ENCODE peak calls at places on chromosomes 5 and 9, in eight cellular contexts. M is GM20000; T is ACHN; S is substantia nigra; V is posterior cingulate gyrus; D is activated T-cell treated with anti-CD3 and anti-CD28 coated beads, Interleukin-2, amount 50 U/mL, for 72 hours; X is NCI-H1092 treated with DMSO at 0.1 percent for 48 hours; Z is M059J. W is an unnamed sample.

GRCh38 chr5:40505031-40505430 is 174.7 kb upstream of the PTGER4 start:
- DNase-seq in D (no peak), M (no peak), V (no peak), S (no peak), Z (no peak), X (no peak), T (no peak), W (no peak)

GRCh38 chr5:133950821-133951612 is 17.4 kb downstream of the C5orf15 start:
- DNase-seq in T (no peak), Z (no peak), S (no peak), X (no peak), V (no peak), M (no peak), D (no peak), W (no peak)

GRCh38 chr5:73376618-73377170 is 71.9 kb downstream of the FOXD1 start:
- DNase-seq in V (no peak), D (no peak), T (peak), S (no peak), Z (peak), M (no peak), X (no peak), W (no peak)

GRCh38 chr9:75962186-75963036 is 71.9 kb downstream of the PCSK5 start:
- DNase-seq in M (no peak), X (peak), V (peak), T (no peak), Z (no peak), S (no peak), D (no peak), W (peak)

GRCh38 chr5:38462972-38463633 is 93.3 kb downstream of the LIFR start:
- DNase-seq in Z (peak), M (no peak), X (no peak), D (no peak), T (no peak), S (no peak), V (no peak), W (no peak)

GRCh38 chr9:91824591-91825339 is 125.3 kb downstream of the ROR2 start:
- DNase-seq in X (no peak), M (no peak), V (no peak), T (no peak), Z (no peak), D (no peak), S (no peak), W (no peak)

GRCh38 chr9:127862075-127863011 is 7.9 kb upstream of the ENG start:
- DNase-seq in V (peak), S (no peak), Z (peak), T (no peak), M (peak), X (no peak), D (peak), W (no peak)

GRCh38 chr9:3830296-3830695 is 304.5 kb upstream of the RFX3 start:
- DNase-seq in M (no peak), T (no peak), Z (peak), S (no peak), V (no peak), D (no peak), X (no peak), W (no peak)

GRCh38 chr9:123395276-123396006 is 39.4 kb downstream of the CRB2 start:
- DNase-seq in V (no peak), X (peak), M (no peak), D (no peak), S (no peak), Z (no peak), T (no peak), W (peak)

GRCh38 chr5:68140763-68141162 is 74.8 kb upstream of the PIK3R1 start:
- DNase-seq in M (no peak), T (no peak), X (no peak), Z (no peak), V (no peak), S (no peak), D (no peak), W (no peak)

GRCh38 chr9:98584059-98584458 is 124.7 kb downstream of the GABBR2 start:
- DNase-seq in T (no peak), X (no peak), M (no peak), D (peak), V (no peak), S (no peak), Z (peak), W (no peak)

GRCh38 chr9:4774209-4774608 is 18.5 kb upstream of the RCL1 start:
- DNase-seq in T (no peak), S (no peak), X (no peak), M (no peak), V (no peak), Z (peak), D (no peak), W (no peak)

GRCh38 chr9:31030741-31031202 is 1353.7 kb upstream of the ACO1 start:
- DNase-seq in X (no peak), S (no peak), T (peak), D (no peak), M (no peak), Z (peak), V (no peak), W (peak)

GRCh38 chr9:23582836-23583235 is 243.2 kb downstream of the ELAVL2 start:
- DNase-seq in T (no peak), X (no peak), M (no peak), S (no peak), V (no peak), D (no peak), Z (peak), W (no peak)

GRCh38 chr9:13088734-13089427 is 190.6 kb downstream of the MPDZ start:
- DNase-seq in X (peak), V (peak), M (peak), Z (peak), S (no peak), T (peak), D (no peak), W (peak)

GRCh38 chr9:3181049-3181953 is 337.4 kb upstream of the PUM3 start:
- DNase-seq in T (peak), D (peak), V (peak), Z (peak), M (peak), X (peak), S (peak), W (peak)

GRCh38 chr9:129140397-129141065 is 29.3 kb downstream of the PTPA start:
- DNase-seq in X (peak), S (no peak), T (peak), D (peak), M (no peak), V (peak), Z (peak), W (peak)

GRCh38 chr9:72383978-72384709 is 19.1 kb upstream of the ZFAND5 start:
- DNase-seq in X (no peak), Z (peak), M (no peak), T (peak), V (no peak), D (no peak), S (no peak), W (no peak)

GRCh38 chr5:115396698-115397097 is 100.2 kb upstream of the CCDC112 start:
- DNase-seq in X (no peak), T (no peak), M (no peak), S (no peak), V (no peak), D (no peak), Z (peak), W (no peak)

GRCh38 chr5:68074048-68074632 is 141.4 kb upstream of the PIK3R1 start:
- DNase-seq in Z (peak), V (no peak), S (no peak), X (peak), M (no peak), T (no peak), D (no peak), W (no peak)

GRCh38 chr5:159316519-159317383 is 13.5 kb downstream of the IL12B start:
- DNase-seq in Z (peak), M (peak), S (no peak), T (peak), V (peak), D (peak), X (peak), W (peak)

GRCh38 chr5:31496301-31496700 is 35.6 kb downstream of the DROSHA start:
- DNase-seq in X (no peak), V (no peak), Z (no peak), S (no peak), T (no peak), M (no peak), D (no peak), W (no peak)

GRCh38 chr5:561408-561807 is 37.2 kb upstream of the SLC9A3 start:
- DNase-seq in V (no peak), M (no peak), T (no peak), Z (no peak), S (no peak), D (no peak), X (no peak), W (no peak)

GRCh38 chr5:134003064-134003956 is 1.5 kb downstream of the VDAC1 start:
- DNase-seq in M (no peak), T (no peak), Z (peak), S (no peak), X (no peak), V (no peak), D (peak), W (no peak)

GRCh38 chr5:78895616-78896015 is 89.5 kb downstream of the ARSB start:
- DNase-seq in T (no peak), V (no peak), S (no peak), X (no peak), D (no peak), M (no peak), Z (no peak), W (no peak)

GRCh38 chr5:132480546-132481242 is 9.9 kb downstream of the IRF1 start:
- DNase-seq in S (no peak), T (no peak), Z (peak), V (no peak), M (no peak), D (no peak), X (no peak), W (no peak)

GRCh38 chr5:146173597-146173996 is 8.9 kb downstream of the LARS1 start:
- DNase-seq in S (no peak), D (no peak), V (no peak), T (no peak), Z (no peak), X (no peak), M (peak), W (no peak)

GRCh38 chr5:169173372-169173771 is 127.6 kb downstream of the SLIT3 start:
- DNase-seq in T (no peak), X (no peak), S (no peak), V (no peak), M (no peak), Z (no peak), D (no peak), W (no peak)

GRCh38 chr5:36915653-36916052 is 39.1 kb downstream of the NIPBL start:
- DNase-seq in M (no peak), S (no peak), V (no peak), D (no peak), Z (no peak), X (no peak), T (no peak), W (no peak)

GRCh38 chr5:35960328-35960727 is 21.9 kb upstream of the CAPSL start:
- DNase-seq in V (no peak), X (no peak), M (no peak), T (no peak), D (no peak), Z (no peak), S (no peak), W (no peak)

GRCh38 chr5:173324115-173325001 is 3.9 kb downstream of the STC2 start:
- DNase-seq in Z (no peak), S (peak), M (peak), V (peak), X (peak), T (no peak), D (peak), W (peak)

GRCh38 chr5:125743939-125744338 is 679.3 kb upstream of the GRAMD2B start:
- DNase-seq in X (no peak), Z (no peak), D (no peak), T (no peak), V (no peak), S (no peak), M (no peak), W (no peak)

GRCh38 chr9:125626187-125626586 is 80.8 kb downstream of the MAPKAP1 start:
- DNase-seq in D (no peak), T (no peak), S (no peak), Z (peak), X (no peak), V (no peak), M (no peak), W (no peak)

GRCh38 chr5:34687269-34688011 is 31.3 kb downstream of the RAI14 start:
- DNase-seq in D (no peak), S (no peak), X (no peak), V (no peak), Z (peak), T (peak), M (no peak), W (no peak)